ENCODE peak calls at places on chromosome 15, in five cellular contexts. H is RWPE1, Q is left cardiac atrium, Z is naive B cell, G is KBM-7. T is an unnamed sample.

GRCh38 chr15:62403164-62403809 is 238.2 kb upstream of the C2CD4B start:
- DNase-seq in Z (no peak), G (no peak), Q (no peak), H (peak), T (no peak)

GRCh38 chr15:66472176-66472999 is 25.2 kb downstream of the SNAPC5 start:
- DNase-seq in Q (no peak), G (no peak), H (no peak), Z (peak), T (no peak)

GRCh38 chr15:34616613-34617012 is 33.2 kb upstream of the GOLGA8B start:
- DNase-seq in Z (no peak), Q (peak), G (peak), H (peak), T (no peak)

GRCh38 chr15:38636597-38636996 is 72.0 kb upstream of the RASGRP1 start:
- DNase-seq in H (no peak), Z (no peak), Q (peak), G (no peak), T (no peak)

GRCh38 chr15:101710806-101711205 is 13.5 kb downstream of the TARS3 start:
- DNase-seq in Z (no peak), H (peak), Q (no peak), G (no peak), T (no peak)

GRCh38 chr15:68650901-68651709 is 72.3 kb downstream of the CORO2B start:
- DNase-seq in G (peak), Z (peak), H (no peak), Q (peak), T (peak)

GRCh38 chr15:36161781-36162212 is 417.6 kb upstream of the CDIN1 start:
- DNase-seq in Q (peak), H (no peak), G (no peak), Z (no peak), T (no peak)

GRCh38 chr15:45799508-45799907 is 164.7 kb downstream of the SQOR start:
- DNase-seq in H (no peak), Q (no peak), Z (no peak), G (no peak), T (no peak)

GRCh38 chr15:74252291-74253080 is 16.4 kb downstream of the CCDC33 start:
- DNase-seq in H (no peak), G (no peak), Z (no peak), Q (no peak), T (no peak)

GRCh38 chr15:48360841-48361240 is 29.6 kb downstream of the DUT start:
- DNase-seq in H (no peak), Z (no peak), Q (no peak), G (no peak), T (no peak)

GRCh38 chr15:41490355-41490754 is 3.3 kb upstream of the ITPKA start:
- DNase-seq in H (peak), Z (no peak), G (peak), Q (no peak), T (no peak)

GRCh38 chr15:72463702-72464101 is 10.4 kb upstream of the ARIH1 start:
- DNase-seq in Z (no peak), H (no peak), Q (no peak), G (no peak), T (no peak)

GRCh38 chr15:43881944-43882343 is 55.1 kb downstream of the WDR76 start:
- DNase-seq in G (peak), H (no peak), Q (no peak), Z (no peak), T (no peak)

T was measured in T-helper 17 cell.